ENCODE peak calls at places on chromosomes 13 and 19, in four cellular contexts. A is thoracic aorta; Q is activated T-helper 9 cell treated with anti-CD3 and anti-CD28 coated beads, Interleukin-2, amount 50 U/mL, for 16 hours; U is naive thymus-derived CD4-positive, alpha-beta T cell. G is an unnamed sample.

GRCh38 chr19:32336259-32337111 is 8.9 kb upstream of the ZNF507 start:
- DNase-seq in A (no peak), Q (no peak), U (no peak), G (no peak)

GRCh38 chr13:35940734-35941133 is 190.4 kb downstream of the DCLK1 start:
- DNase-seq in Q (no peak), U (no peak), A (no peak), G (no peak)

GRCh38 chr13:114142640-114143490 is 10.4 kb upstream of the RASA3 start:
- DNase-seq in A (no peak), U (peak), Q (peak), G (no peak)

GRCh38 chr13:101398920-101399319 is 17.4 kb downstream of the NALCN start:
- DNase-seq in A (no peak), U (no peak), Q (no peak), G (no peak)

GRCh38 chr13:30065181-30065580 is 214.8 kb upstream of the UBL3 start:
- DNase-seq in Q (no peak), U (no peak), A (no peak), G (no peak)

GRCh38 chr19:980133-980998 is 3.8 kb upstream of the WDR18 start:
- DNase-seq in Q (no peak), A (no peak), U (no peak), G (no peak)

GRCh38 chr13:20403826-20404225 is 121.8 kb downstream of the CRYL1 start:
- DNase-seq in A (no peak), Q (no peak), U (no peak), G (no peak)

GRCh38 chr13:28338202-28338601 is 156.7 kb downstream of the FLT1 start:
- DNase-seq in U (no peak), Q (no peak), A (no peak), G (no peak)

GRCh38 chr19:3115916-3116602 is 19.8 kb upstream of the GNA15 start:
- DNase-seq in Q (no peak), U (no peak), A (no peak), G (no peak)

GRCh38 chr19:13103961-13104847 is 1.5 kb upstream of the LYL1 start:
- DNase-seq in A (no peak), U (peak), Q (peak), G (no peak)

GRCh38 chr13:101523732-101524131 is 71.3 kb downstream of the ITGBL1 start:
- DNase-seq in U (no peak), A (peak), Q (no peak), G (no peak)

GRCh38 chr19:13005861-13006370 is 10.6 kb downstream of the NFIX start:
- DNase-seq in U (no peak), Q (no peak), A (no peak), G (no peak)

GRCh38 chr13:111184685-111185401 is 69.7 kb downstream of the ARHGEF7 start:
- DNase-seq in Q (no peak), A (no peak), U (no peak), G (peak)

GRCh38 chr19:16000024-16000687 is 51.3 kb downstream of the OR10H4 start:
- DNase-seq in Q (no peak), U (no peak), A (no peak), G (no peak)

GRCh38 chr13:97133955-97134354 is 88.2 kb upstream of the MBNL2 start:
- DNase-seq in Q (no peak), A (no peak), U (no peak), G (no peak)

GRCh38 chr13:110937511-110938303 is 22.8 kb upstream of the ANKRD10 start:
- DNase-seq in A (no peak), Q (no peak), U (no peak), G (no peak)

GRCh38 chr13:47332149-47332548 is 435.3 kb upstream of the HTR2A start:
- DNase-seq in Q (no peak), A (no peak), U (no peak), G (no peak)

GRCh38 chr19:47447470-47448359 is 24.0 kb downstream of the SLC8A2 start:
- DNase-seq in U (peak), A (no peak), Q (peak), G (peak)

GRCh38 chr19:7596191-7596937 is 701 bp downstream of the CAMSAP3 start:
- DNase-seq in Q (no peak), U (no peak), A (no peak), G (no peak)

GRCh38 chr19:31147234-31147633 is 202.0 kb downstream of the TSHZ3 start:
- DNase-seq in Q (no peak), U (no peak), A (no peak), G (no peak)

GRCh38 chr19:50706387-50706786 is 13.2 kb downstream of the SHANK1 start:
- DNase-seq in Q (no peak), U (no peak), A (no peak), G (no peak)

GRCh38 chr19:51681286-51681956 is 11.7 kb upstream of the SPACA6 start:
- DNase-seq in U (no peak), A (no peak), Q (no peak), G (no peak)

GRCh38 chr19:3818479-3818878 is 32.3 kb upstream of the MATK start:
- DNase-seq in Q (no peak), A (no peak), U (no peak), G (no peak)

GRCh38 chr13:94154362-94154761 is 325.1 kb downstream of the DCT start:
- DNase-seq in U (no peak), Q (no peak), A (no peak), G (no peak)

GRCh38 chr19:14408641-14409120 is 10.5 kb downstream of the DDX39A start:
- DNase-seq in U (no peak), A (no peak), Q (no peak), G (no peak)

GRCh38 chr13:99307648-99308339 is 595 bp upstream of the GPR183 start:
- DNase-seq in U (no peak), Q (peak), A (no peak), G (no peak)

GRCh38 chr19:44753932-44754742 is 5.6 kb downstream of the BCL3 start:
- DNase-seq in A (peak), U (peak), Q (peak), G (no peak)

GRCh38 chr19:5225486-5226345 is 114.9 kb downstream of the PTPRS start:
- DNase-seq in A (no peak), U (no peak), Q (no peak), G (peak)

GRCh38 chr19:49875801-49876421 is 1.2 kb downstream of the AKT1S1 start:
- DNase-seq in Q (peak), U (peak), A (no peak), G (peak)

GRCh38 chr19:35279985-35280821 is 2.1 kb upstream of the HAMP start:
- DNase-seq in A (no peak), U (no peak), Q (no peak), G (no peak)

GRCh38 chr19:29044037-29044436 is 168.9 kb downstream of the UQCRFS1 start:
- DNase-seq in U (no peak), Q (no peak), A (no peak), G (no peak)

GRCh38 chr19:10863107-10863700 is 8.1 kb upstream of the CARM1 start:
- DNase-seq in A (no peak), U (no peak), Q (no peak), G (no peak)

GRCh38 chr13:29497137-29497654 is 98.3 kb downstream of the SLC7A1 start:
- DNase-seq in U (no peak), A (no peak), Q (no peak), G (no peak)

GRCh38 chr19:46661735-46662592 is 982 bp upstream of the DACT3 start:
- DNase-seq in U (peak), A (no peak), Q (peak), G (peak)

GRCh38 chr13:113897161-113897560 is 33.3 kb upstream of the GAS6 start:
- DNase-seq in Q (no peak), U (no peak), A (no peak), G (no peak)

GRCh38 chr13:19172647-19173030 is 9.0 kb downstream of the TUBA3C start:
- DNase-seq in Q (no peak), A (no peak), U (no peak), G (no peak)

GRCh38 chr19:18292460-18292809 is 11.0 kb upstream of the JUND start:
- DNase-seq in U (no peak), A (no peak), Q (no peak), G (no peak)